ENCODE peak calls at places on chromosome 21, in seven cellular contexts. N, L, S, R, T, I and C are unnamed samples.

GRCh38 chr21:46634966-46635323 is 529 bp upstream of the PRMT2 start:
- DNase-seq in N (no peak), L (peak; percentile 90), S (no peak), R (no peak), T (peak; percentile 83), I (peak; percentile 86), C (no peak)

GRCh38 chr21:42746593-42747266 is 93.3 kb downstream of the PDE9A start:
- DNase-seq in N (no peak), L (no peak), S (no peak), R (no peak), T (no peak), I (no peak), C (no peak)

GRCh38 chr21:41349607-41350390 is 12.0 kb upstream of the MX2 start:
- DNase-seq in N (no peak), L (no peak), S (no peak), R (no peak), T (no peak), I (no peak), C (peak; percentile 11)

GRCh38 chr21:25330266-25330665 is 277.0 kb downstream of the MRPL39 start:
- DNase-seq in N (no peak), L (peak; percentile 58), S (no peak), R (no peak), T (peak; percentile 70), I (no peak), C (no peak)

GRCh38 chr21:43639470-43640178 is 19.7 kb downstream of the HSF2BP start:
- DNase-seq in N (no peak), L (peak; percentile 92), S (no peak), R (no peak), T (peak; percentile 45), I (no peak), C (no peak)

GRCh38 chr21:15065381-15066230 is 806 bp upstream of the NRIP1 start:
- DNase-seq in N (peak; percentile 56), L (peak; percentile 84), S (peak; percentile 74), R (peak; percentile 76), T (peak; percentile 85), I (peak; percentile 88), C (peak; percentile 54)

GRCh38 chr21:38654580-38654979 is 151.1 kb upstream of the ETS2 start:
- DNase-seq in N (no peak), L (no peak), S (no peak), R (no peak), T (no peak), I (no peak), C (no peak)

GRCh38 chr21:35886887-35887286 is 173.4 kb downstream of the SETD4 start:
- DNase-seq in N (no peak), L (no peak), S (no peak), R (no peak), T (no peak), I (no peak), C (no peak)

GRCh38 chr21:44950016-44950326 is 10.1 kb downstream of the SLX9 start:
- DNase-seq in N (no peak), L (no peak), S (no peak), R (no peak), T (no peak), I (no peak), C (no peak)
- TF ChIP-seq CTCF in N (peak; percentile 38), L (no peak), S (no peak), R (no peak), T (peak; percentile 56), I (no peak), C (no peak)

GRCh38 chr21:28336299-28336698 is 656.4 kb downstream of the LTN1 start:
- DNase-seq in N (no peak), L (peak; percentile 91), S (no peak), R (no peak), T (peak; percentile 92), I (peak; percentile 49), C (no peak)

GRCh38 chr21:28339403-28339802 is 653.3 kb downstream of the LTN1 start:
- DNase-seq in N (no peak), L (no peak), S (no peak), R (no peak), T (no peak), I (no peak), C (no peak)

GRCh38 chr21:28338906-28339305 is 653.8 kb downstream of the LTN1 start:
- DNase-seq in N (no peak), L (no peak), S (no peak), R (no peak), T (no peak), I (no peak), C (no peak)

GRCh38 chr21:28334407-28334806 is 658.3 kb downstream of the LTN1 start:
- DNase-seq in N (no peak), L (no peak), S (peak; percentile 6), R (no peak), T (no peak), I (no peak), C (no peak)

GRCh38 chr21:28337319-28337718 is 655.4 kb downstream of the LTN1 start:
- DNase-seq in N (no peak), L (peak; percentile 72), S (no peak), R (no peak), T (peak; percentile 76), I (peak; percentile 12), C (no peak)
- TF ChIP-seq CTCF in N (no peak), L (peak; percentile 58), S (no peak), R (peak; percentile 19), T (peak; percentile 78), I (peak; percentile 32), C (no peak)

GRCh38 chr21:19181604-19182140 is 778.1 kb upstream of the TMPRSS15 start:
- DNase-seq in N (no peak), L (no peak), S (no peak), R (no peak), T (no peak), I (no peak), C (no peak)
- TF ChIP-seq CTCF in N (no peak), L (no peak), S (no peak), R (no peak), T (no peak), I (no peak), C (no peak)

GRCh38 chr21:27362249-27362648 is 395.4 kb upstream of the ADAMTS5 start:
- DNase-seq in N (no peak), L (no peak), S (no peak), R (no peak), T (no peak), I (no peak), C (no peak)
- TF ChIP-seq CTCF in N (no peak), L (peak; percentile 19), S (no peak), R (no peak), T (peak; percentile 53), I (no peak), C (no peak)

GRCh38 chr21:37449302-37449937 is 82.8 kb downstream of the DYRK1A start:
- DNase-seq in N (no peak), L (no peak), S (no peak), R (no peak), T (no peak), I (no peak), C (no peak)

GRCh38 chr21:37443683-37444082 is 77.1 kb downstream of the DYRK1A start:
- DNase-seq in N (no peak), L (no peak), S (no peak), R (no peak), T (no peak), I (no peak), C (no peak)

GRCh38 chr21:37445228-37445627 is 78.7 kb downstream of the DYRK1A start:
- DNase-seq in N (no peak), L (peak; percentile 79), S (no peak), R (no peak), T (peak; percentile 48), I (no peak), C (no peak)

GRCh38 chr21:37447288-37447936 is 80.8 kb downstream of the DYRK1A start:
- DNase-seq in N (no peak), L (no peak), S (no peak), R (no peak), T (no peak), I (peak; percentile 48), C (no peak)

DNA sequence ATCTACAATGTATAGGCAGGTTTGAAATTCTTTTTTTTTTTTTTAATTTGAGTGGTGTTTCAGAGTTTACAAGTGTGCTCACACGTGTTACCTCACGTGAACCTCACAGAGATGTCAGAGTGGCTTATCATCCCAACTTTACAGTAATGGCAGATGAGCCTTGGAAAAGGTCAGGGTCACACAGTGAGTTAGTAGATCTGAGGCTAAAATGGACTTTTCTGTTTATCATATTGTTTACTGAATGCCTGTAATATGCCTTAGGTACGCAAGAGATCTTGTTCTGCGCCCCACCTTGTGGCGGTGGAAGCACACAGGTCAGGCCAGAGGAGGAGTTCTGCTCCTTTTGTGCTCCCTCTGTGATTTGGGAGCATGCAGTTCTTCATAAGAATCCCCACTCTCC is 80.0 kb downstream of the DYRK1A start:
- DNase-seq in N (no peak), L (no peak), S (no peak), R (no peak), T (no peak), I (peak; percentile 26), C (no peak)
- TF ChIP-seq CTCF in N (no peak), L (no peak), S (no peak), R (no peak), T (peak; percentile 13), I (peak; percentile 20), C (no peak)

DNA sequence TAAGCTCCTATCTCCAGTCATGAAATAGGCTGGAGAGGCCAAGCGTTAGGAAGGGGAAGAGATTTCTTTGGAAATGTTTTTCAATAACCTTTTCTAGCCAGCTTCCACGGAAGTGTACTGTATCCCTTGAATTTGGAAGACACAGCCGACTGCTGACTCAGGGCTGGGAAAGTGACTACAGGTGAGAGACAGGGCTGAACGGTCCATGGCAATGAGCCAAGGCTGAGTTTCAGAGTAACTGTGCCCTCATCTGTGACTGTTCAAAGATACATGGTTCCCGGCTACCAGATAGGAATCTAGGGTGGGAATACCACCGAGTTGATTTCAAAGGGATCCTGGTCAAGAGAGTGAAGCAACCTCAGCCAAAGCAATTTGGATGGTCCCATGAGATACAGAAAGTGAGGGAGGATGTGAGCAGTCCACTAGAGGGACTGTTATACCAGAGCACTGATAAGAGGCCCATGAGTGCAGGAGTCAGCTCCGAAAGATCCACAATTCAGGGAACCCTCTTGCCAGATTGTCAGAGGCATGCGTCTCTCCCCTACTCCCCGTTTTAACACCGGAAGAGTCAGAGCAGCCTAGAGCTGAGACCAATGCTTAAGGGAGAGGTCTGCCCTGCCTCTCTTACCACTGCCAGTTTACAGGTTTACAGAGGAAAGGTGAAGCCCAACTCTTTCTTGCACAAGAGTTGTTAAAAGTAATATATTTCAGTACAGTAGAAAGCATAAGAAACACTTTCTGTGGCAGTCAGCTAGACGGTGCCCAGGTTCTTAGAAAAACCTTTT is 3.2 kb upstream of the KRTAP19-8 start:
- DNase-seq in N (no peak), L (no peak), S (no peak), R (no peak), T (no peak), I (no peak), C (no peak)
- TF ChIP-seq CTCF in N (no peak), L (no peak), S (peak; percentile 38), R (no peak), T (no peak), I (no peak), C (no peak)